ENCODE peak calls at places on chromosomes 6 and 20, in four cellular contexts. O is body of pancreas, Y is left lung, A is cardiac muscle cell. K is an unnamed sample.

GRCh38 chr6:116975600-116975999 is 98.6 kb downstream of the RFX6 start:
- DNase-seq in A (no peak), Y (no peak), O (no peak), K (no peak)

GRCh38 chr20:57570145-57570850 is 9.4 kb downstream of the PCK1 start:
- DNase-seq in A (no peak), Y (no peak), O (no peak), K (no peak)

GRCh38 chr20:699342-699741 is 23.7 kb upstream of the SCRT2 start:
- DNase-seq in Y (no peak), O (no peak), A (no peak), K (no peak)

GRCh38 chr6:35213824-35214756 is at the start of gene SCUBE3:
- DNase-seq in A (peak), Y (no peak), O (peak), K (peak)

GRCh38 chr20:36093025-36093803 is 61.3 kb upstream of the EPB41L1 start:
- DNase-seq in A (peak), O (peak), Y (peak), K (peak)

GRCh38 chr6:161836643-161837448 is 563.0 kb upstream of the AGPAT4 start:
- DNase-seq in O (peak), A (peak), Y (no peak), K (no peak)

GRCh38 chr6:51077967-51078518 is 259.4 kb downstream of the TFAP2B start:
- DNase-seq in Y (no peak), O (no peak), A (no peak), K (no peak)

GRCh38 chr20:52379723-52380336 is 188.3 kb upstream of the ZFP64 start:
- DNase-seq in O (peak), A (peak), Y (no peak), K (peak)

GRCh38 chr6:21742238-21742660 is 148.7 kb downstream of the SOX4 start:
- DNase-seq in A (no peak), Y (no peak), O (no peak), K (no peak)

GRCh38 chr20:25057234-25058050 is 497 bp downstream of the ACSS1 start:
- DNase-seq in O (peak), Y (peak), A (peak), K (peak)

GRCh38 chr20:23114018-23114417 is 27.9 kb upstream of the CD93 start:
- DNase-seq in Y (peak), A (no peak), O (no peak), K (no peak)

GRCh38 chr20:21235713-21236445 is 67.3 kb upstream of the XRN2 start:
- DNase-seq in Y (peak), A (peak), O (peak), K (peak)

GRCh38 chr20:48025661-48026060 is 240.4 kb upstream of the SULF2 start:
- DNase-seq in A (no peak), O (no peak), Y (no peak), K (no peak)

GRCh38 chr20:23212011-23212410 is 125.9 kb upstream of the CD93 start:
- DNase-seq in O (no peak), Y (no peak), A (no peak), K (no peak)

GRCh38 chr6:154356690-154357089 is at the start of gene IPCEF1:
- DNase-seq in A (no peak), Y (no peak), O (no peak), K (no peak)

GRCh38 chr6:98467091-98467490 is 367.3 kb upstream of the POU3F2 start:
- DNase-seq in Y (no peak), A (no peak), O (no peak), K (no peak)

GRCh38 chr6:52221302-52221701 is 23.0 kb downstream of the IL17F start:
- DNase-seq in O (no peak), A (no peak), Y (no peak), K (peak)

GRCh38 chr6:157050537-157051280 is 272.6 kb downstream of the TMEM242 start:
- DNase-seq in A (no peak), Y (no peak), O (no peak), K (no peak)

GRCh38 chr6:169780571-169781091 is 29.2 kb downstream of the ERMARD start:
- DNase-seq in Y (no peak), A (no peak), O (no peak), K (no peak)

GRCh38 chr6:221531-222349 is 70.5 kb upstream of the DUSP22 start:
- DNase-seq in O (no peak), Y (no peak), A (no peak), K (no peak)

GRCh38 chr20:43477634-43478033 is 19.9 kb downstream of the SRSF6 start:
- DNase-seq in Y (no peak), O (no peak), A (no peak), K (no peak)

GRCh38 chr20:9220874-9221547 is 152.1 kb downstream of the PLCB4 start:
- DNase-seq in Y (no peak), O (no peak), A (peak), K (no peak)

DNA sequence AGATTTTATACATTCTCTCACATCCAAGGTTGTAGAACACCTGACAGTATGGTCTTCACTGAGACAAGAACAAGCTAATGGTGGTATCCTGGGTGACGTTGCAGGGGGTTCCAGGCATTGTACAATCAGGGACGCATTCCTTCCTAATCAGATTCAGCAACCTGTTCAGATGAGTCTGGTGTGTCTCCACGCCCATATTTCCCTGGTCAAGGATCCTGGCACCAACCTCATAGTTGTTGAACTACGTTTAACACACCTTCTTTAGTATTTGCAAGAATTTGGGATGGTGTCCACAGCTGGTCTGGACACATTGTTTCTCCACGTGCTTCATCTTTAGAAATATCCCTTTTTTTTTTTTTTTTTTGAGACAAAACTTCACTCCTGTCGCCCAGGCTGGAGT is 161.0 kb upstream of the CDYL start:
- DNase-seq in Y (no peak), O (no peak), A (no peak), K (no peak)
- H3K27ac ChIP-seq in Y (no peak), O (no peak), A (no peak), K (no peak)

GRCh38 chr6:26240981-26241770 is 123.8 kb upstream of the BTN3A2 start:
- DNase-seq in Y (peak), O (no peak), A (no peak), K (no peak)
- H3K4me3 ChIP-seq in Y (peak), O (no peak), A (peak), K (peak)

DNA sequence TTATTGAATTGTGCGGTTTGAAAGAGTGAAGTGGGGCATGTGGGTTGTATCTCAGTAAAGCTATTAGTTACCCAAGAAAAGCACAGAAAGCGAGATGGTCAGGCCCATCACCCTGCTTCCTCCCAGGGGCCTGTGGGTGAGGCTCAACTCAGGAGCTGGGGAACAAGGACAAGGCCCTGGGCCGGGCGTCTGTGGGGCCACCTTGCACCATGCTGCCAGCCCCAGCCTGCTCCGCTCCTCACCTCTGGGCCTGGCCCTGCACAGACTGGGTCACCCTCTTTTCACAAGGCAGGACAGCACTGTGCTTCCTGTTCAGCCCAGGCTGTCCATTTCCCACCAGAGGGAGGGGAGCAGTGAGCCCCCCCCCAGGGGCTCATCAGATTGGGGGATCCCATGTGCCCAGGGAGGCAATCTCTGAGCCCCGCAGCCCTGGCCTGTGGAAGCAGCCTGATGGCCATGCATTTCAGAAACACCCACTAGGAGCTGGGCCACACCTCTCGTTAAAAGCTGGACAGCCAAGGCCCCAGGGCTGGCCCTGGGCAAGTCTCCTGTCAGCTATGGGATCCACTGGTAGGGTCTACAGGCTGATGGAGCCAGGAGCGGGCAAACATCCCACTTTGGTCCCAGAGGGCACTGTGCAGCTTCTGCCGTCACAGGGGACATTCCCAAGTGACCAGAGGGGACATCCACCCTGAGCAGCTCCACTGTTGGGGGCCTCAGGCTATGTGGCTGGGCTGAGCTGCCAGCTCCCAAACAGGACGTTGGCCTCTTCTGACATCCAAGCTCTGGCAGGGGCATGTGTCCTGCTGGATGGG is 55.9 kb downstream of the YTHDF1 start:
- DNase-seq in O (peak), Y (no peak), A (no peak), K (no peak)
- H3K27ac ChIP-seq in O (no peak), Y (no peak), A (no peak), K (no peak)

DNA sequence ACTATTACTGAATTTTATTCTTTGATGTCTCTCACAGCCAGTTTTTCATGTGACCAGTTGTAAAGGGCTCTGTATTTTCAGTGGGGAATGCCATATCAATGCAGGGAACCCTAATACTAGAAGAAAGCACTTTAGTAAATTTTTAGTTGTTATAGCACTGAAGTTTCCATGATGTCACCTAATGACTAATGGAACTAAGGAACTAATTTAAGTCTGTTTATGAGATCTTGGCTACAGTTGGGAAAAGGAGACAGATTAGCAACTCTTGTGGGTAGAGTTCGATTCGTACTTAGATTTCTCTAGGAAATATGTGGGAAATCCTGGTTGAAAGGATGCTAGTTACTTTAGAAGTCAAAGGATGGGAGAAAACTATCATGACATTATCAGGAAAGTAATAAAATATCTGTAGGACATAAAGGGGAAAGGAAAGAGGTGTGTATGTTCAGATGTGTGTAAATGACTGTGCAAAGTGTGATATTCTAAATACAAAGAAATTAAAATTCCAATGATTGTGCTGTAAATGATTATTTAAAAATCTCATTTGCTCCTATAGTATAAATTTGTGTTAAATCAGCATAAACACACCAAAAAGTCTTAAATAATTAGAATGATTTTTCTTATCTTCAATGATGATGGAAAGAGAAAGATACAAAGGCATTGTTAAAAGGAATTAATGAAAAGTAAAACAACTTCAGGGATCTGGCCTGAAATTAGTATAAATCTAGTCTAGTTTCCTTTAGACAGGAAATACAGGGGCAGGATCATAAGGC is 103.4 kb downstream of the LRRC1 start:
- DNase-seq in O (no peak), Y (no peak), A (no peak), K (no peak)
- H3K4me3 ChIP-seq in O (no peak), Y (no peak), A (no peak), K (no peak)

DNA sequence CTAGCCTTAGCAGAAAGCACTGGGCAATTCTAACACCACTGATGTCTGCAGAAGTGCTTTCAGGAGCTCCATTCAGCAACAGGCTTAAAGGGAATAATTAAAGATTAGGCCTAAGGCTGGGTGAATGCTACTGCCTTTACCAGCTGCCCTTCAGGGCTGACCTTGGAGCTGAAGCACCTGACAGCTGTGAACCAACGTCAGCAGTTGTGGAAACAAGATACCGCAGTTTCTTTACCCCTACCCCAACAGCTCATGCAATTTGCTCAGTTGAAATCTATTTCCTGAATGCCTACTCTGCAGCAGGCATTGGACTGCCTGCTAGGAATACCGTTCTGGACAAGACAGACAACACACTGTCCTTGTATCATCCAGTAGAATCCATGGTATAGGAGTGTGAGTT is 51.5 kb upstream of the ADTRP start:
- DNase-seq in Y (no peak), O (peak), A (peak), K (no peak)
- H3K27ac ChIP-seq in Y (no peak), O (no peak), A (no peak), K (no peak)

GRCh38 chr6:32393660-32394420 is 13.1 kb downstream of the BTNL2 start:
- DNase-seq in O (no peak), Y (no peak), A (no peak), K (no peak)
- H3K4me3 ChIP-seq in O (no peak), Y (no peak), A (no peak), K (no peak)

GRCh38 chr6:111536888-111537287 is 53.9 kb upstream of the REV3L start:
- DNase-seq in Y (peak), O (no peak), A (no peak), K (peak)
- H3K27ac ChIP-seq in Y (peak), O (no peak), A (peak), K (peak)

GRCh38 chr20:4774209-4774608 is 52.5 kb downstream of the PRND start:
- DNase-seq in Y (no peak), A (no peak), O (no peak), K (no peak)

GRCh38 chr20:4772132-4772531 is 50.4 kb downstream of the PRND start:
- DNase-seq in Y (no peak), O (no peak), A (no peak), K (no peak)

GRCh38 chr20:4773736-4774135 is 52.0 kb downstream of the PRND start:
- DNase-seq in O (no peak), A (no peak), Y (no peak), K (no peak)

GRCh38 chr20:4776079-4776630 is 54.4 kb downstream of the PRND start:
- DNase-seq in A (no peak), O (no peak), Y (no peak), K (no peak)

DNA sequence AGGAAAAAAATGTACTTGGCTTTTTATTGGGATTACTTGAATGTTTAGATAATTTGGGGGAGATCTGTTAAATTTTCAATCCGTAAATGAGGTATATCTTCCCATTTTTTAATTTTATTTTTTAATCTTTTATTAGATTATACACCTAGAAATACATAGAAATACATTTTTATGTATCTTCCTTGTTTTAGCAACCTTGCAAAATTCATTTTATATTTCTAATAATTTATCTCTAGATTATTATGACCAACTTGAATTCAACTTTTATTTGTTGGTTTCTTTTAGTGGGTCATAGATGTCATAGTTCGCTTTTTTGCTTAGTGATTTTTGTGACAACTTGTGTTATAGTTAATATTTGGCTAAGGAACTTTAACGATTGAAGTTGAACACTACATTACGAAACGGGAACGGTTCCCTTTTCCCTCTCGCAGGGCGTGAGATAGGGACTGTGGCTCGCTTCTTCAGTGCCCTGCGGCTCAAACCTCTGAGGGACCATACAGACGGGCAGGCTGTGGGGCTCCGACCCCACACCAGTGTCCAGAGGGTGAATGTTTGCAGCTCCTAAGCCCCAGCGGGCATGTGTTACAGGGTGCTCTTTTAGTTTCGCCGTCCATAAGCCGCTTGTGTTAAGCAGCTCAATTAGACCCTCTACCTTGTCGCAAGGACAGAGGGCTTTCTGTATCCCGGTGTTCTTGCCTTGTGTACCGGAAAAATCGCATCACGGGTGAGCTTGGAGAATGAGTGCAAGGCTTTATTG is 53.8 kb downstream of the PRND start:
- DNase-seq in A (no peak), Y (no peak), O (no peak), K (no peak)
- H3K4me3 ChIP-seq in A (no peak), Y (no peak), O (no peak), K (no peak)

GRCh38 chr6:40719671-40720374 is 132.7 kb upstream of the LRFN2 start:
- DNase-seq in Y (no peak), A (peak), O (no peak), K (peak)

GRCh38 chr6:40722553-40723258 is 135.5 kb upstream of the LRFN2 start:
- DNase-seq in A (no peak), O (no peak), Y (no peak), K (peak)

GRCh38 chr6:40720375-40720748 is 133.2 kb upstream of the LRFN2 start:
- DNase-seq in A (no peak), Y (no peak), O (no peak), K (no peak)

GRCh38 chr6:40722081-40722480 is 134.9 kb upstream of the LRFN2 start:
- DNase-seq in Y (no peak), A (peak), O (no peak), K (no peak)

DNA sequence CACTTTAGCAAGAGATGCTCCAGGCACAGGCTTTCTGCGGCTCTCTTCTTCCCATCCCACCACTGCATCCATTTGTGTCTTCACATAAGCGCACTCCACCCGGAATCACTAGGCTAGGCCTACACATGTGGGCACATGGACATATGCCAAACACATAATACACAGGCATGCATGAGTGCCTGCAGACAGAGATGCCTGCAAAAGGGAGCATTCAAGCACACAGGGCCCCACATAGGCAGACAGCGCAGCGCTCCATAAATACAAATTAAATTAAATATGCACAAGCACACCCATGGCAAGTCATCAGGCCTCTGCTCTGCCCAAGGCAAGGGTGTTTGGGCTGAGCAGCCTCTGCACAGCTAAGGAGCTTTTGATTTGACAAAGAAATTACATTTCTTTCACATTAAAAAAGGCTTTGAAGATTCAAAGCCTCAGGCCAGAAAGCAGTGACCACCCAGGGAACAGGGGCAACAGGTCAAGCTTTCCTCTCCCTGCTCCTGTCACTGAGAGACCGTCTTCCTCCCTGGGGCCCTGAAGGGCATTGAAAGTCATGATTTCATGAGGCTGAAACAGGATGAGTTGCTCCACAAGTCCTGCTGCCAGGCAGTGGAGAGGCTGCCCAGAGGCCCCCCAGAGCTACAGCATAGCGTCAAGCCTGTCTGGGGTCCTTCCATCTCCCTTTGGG is 134.2 kb upstream of the LRFN2 start:
- DNase-seq in A (no peak), Y (no peak), O (no peak), K (no peak)
- H3K27ac ChIP-seq in A (peak), Y (no peak), O (no peak), K (no peak)

K was measured in small intestine.